ENCODE peak calls at places on chromosomes 4 and X, in seven cellular contexts. H, W, V, O, Q, B and X are unnamed samples.

GRCh38 chr4:1980561-1981041 is 28.2 kb downstream of the NELFA start:
- DNase-seq in O (no peak), W (no peak), Q (peak; percentile 59), V (no peak), B (no peak), H (no peak), X (no peak)

GRCh38 chr4:101649790-101650450 is 140.6 kb upstream of the BANK1 start:
- DNase-seq in Q (no peak), V (peak; percentile 31), W (no peak), B (peak; percentile 27), H (no peak), O (no peak), X (no peak)

GRCh38 chr4:84809946-84810345 is 156.5 kb downstream of the WDFY3 start:
- DNase-seq in Q (no peak), V (no peak), B (no peak), O (no peak), H (no peak), W (no peak), X (no peak)

GRCh38 chr4:123600426-123600825 is 203.8 kb downstream of the SPRY1 start:
- DNase-seq in O (no peak), Q (no peak), H (no peak), B (no peak), V (no peak), W (no peak), X (no peak)

GRCh38 chr4:159451006-159451405 is 348.1 kb downstream of the RAPGEF2 start:
- DNase-seq in W (no peak), H (no peak), Q (no peak), V (no peak), B (no peak), O (no peak), X (no peak)

GRCh38 chr4:149700272-149700671 is 115.4 kb downstream of the IQCM start:
- DNase-seq in O (no peak), Q (no peak), V (no peak), H (no peak), B (no peak), W (no peak), X (no peak)

GRCh38 chrX:83469551-83469950 is 38.5 kb upstream of the POU3F4 start:
- DNase-seq in O (peak; percentile 8), H (peak; percentile 9), V (peak; percentile 0), B (no peak), Q (no peak), W (no peak), X (no peak)

GRCh38 chr4:86498560-86499166 is 95.5 kb upstream of the PTPN13 start:
- DNase-seq in Q (no peak), B (no peak), V (peak; percentile 83), O (peak; percentile 70), H (no peak), W (no peak), X (no peak)

GRCh38 chrX:7146026-7146702 is 1.3 kb upstream of the STS start:
- DNase-seq in Q (no peak), H (no peak), W (no peak), O (no peak), B (no peak), V (no peak), X (no peak)

GRCh38 chrX:10175317-10175871 is 18.6 kb downstream of the CLCN4 start:
- DNase-seq in B (no peak), V (peak; percentile 90), W (no peak), O (peak; percentile 82), H (no peak), Q (no peak), X (no peak)

GRCh38 chr4:81038636-81039350 is 8.3 kb downstream of the BMP3 start:
- DNase-seq in B (no peak), W (no peak), O (no peak), Q (no peak), H (no peak), V (peak; percentile 11), X (no peak)

GRCh38 chr4:19748470-19748869 is 503.2 kb upstream of the SLIT2 start:
- DNase-seq in O (no peak), B (no peak), W (no peak), V (peak; percentile 91), Q (no peak), H (peak; percentile 14), X (no peak)

GRCh38 chrX:136768469-136769084 is 12.2 kb downstream of the ARHGEF6 start:
- DNase-seq in B (no peak), W (no peak), Q (no peak), H (peak; percentile 37), V (peak; percentile 90), O (peak; percentile 95), X (no peak)

GRCh38 chr4:143025111-143025704 is 159.5 kb upstream of the USP38 start:
- DNase-seq in V (peak; percentile 37), B (peak; percentile 10), H (no peak), W (no peak), Q (no peak), O (peak; percentile 65), X (no peak)

DNA sequence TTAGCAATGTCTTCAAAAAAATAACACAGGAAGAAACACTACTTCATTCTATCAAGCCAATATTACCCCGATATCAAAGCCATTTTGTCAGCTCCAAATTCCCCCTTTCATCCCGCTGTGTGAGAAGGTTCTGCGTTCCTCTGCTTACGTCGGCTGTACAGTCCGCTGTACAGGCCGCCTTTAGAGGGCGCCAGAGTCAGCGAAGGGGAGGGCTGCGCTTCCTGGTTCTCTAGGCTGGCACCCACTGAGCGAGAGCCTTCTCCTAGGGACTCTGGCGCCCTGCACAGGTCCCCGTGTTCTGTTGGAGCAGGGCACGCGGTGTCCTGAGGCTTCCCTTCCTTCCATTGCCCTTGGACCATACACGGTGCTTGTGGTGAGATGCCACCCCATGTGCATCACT is 25.3 kb upstream of the CT45A1 start:
- DNase-seq in W (no peak), H (no peak), V (no peak), B (no peak), Q (no peak), O (no peak), X (no peak)
- TF ChIP-seq CTCF in W (peak; percentile 11), H (no peak), V (no peak), B (peak; percentile 2), Q (no peak), O (peak; percentile 6), X (no peak)

GRCh38 chr4:10260777-10261176 is 144.2 kb upstream of the WDR1 start:
- DNase-seq in V (no peak), B (no peak), O (no peak), H (no peak), Q (no peak), W (no peak), X (no peak)
- TF ChIP-seq CTCF in V (no peak), B (no peak), O (no peak), H (no peak), Q (no peak), W (no peak), X (no peak)

GRCh38 chr4:12724520-12724919 is 759.6 kb downstream of the RAB28 start:
- DNase-seq in B (no peak), W (no peak), H (no peak), Q (no peak), O (no peak), V (peak; percentile 26), X (no peak)

GRCh38 chr4:12729384-12729783 is 754.8 kb downstream of the RAB28 start:
- DNase-seq in W (no peak), V (peak; percentile 43), Q (no peak), H (no peak), B (no peak), O (peak; percentile 24), X (no peak)

DNA sequence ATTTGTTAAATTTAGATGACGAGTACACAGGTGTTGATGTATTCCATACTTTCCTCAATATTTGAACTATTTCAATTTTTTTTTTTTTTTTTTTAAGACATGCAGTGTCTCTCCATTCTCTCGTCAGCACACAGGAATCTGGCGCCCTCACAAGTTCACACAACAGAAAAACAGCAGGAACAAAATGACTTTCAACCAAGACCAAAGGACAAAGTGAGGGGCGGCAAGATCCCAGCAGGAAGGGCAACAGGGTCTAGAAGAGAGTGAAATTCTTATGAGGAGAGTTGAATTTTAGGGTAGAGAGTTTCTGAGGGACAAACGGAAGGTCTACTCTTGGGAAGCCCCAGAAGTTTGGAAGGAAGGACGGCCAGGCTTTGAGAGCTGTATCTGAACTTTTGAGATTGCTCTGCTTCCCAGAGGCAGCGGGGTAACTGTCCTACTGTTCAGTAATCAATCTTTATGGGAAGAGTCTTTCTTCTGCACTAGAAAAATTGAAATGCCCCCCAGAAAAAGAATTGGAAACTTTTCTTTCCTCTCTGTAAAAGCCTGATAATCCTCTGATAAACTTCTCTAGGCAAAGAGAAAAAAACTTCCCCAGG is 760.2 kb downstream of the RAB28 start:
- DNase-seq in H (no peak), O (no peak), W (no peak), Q (no peak), B (no peak), V (peak; percentile 12), X (no peak)
- TF ChIP-seq CTCF in H (no peak), O (no peak), W (peak; percentile 11), Q (no peak), B (peak; percentile 17), V (no peak), X (no peak)

DNA sequence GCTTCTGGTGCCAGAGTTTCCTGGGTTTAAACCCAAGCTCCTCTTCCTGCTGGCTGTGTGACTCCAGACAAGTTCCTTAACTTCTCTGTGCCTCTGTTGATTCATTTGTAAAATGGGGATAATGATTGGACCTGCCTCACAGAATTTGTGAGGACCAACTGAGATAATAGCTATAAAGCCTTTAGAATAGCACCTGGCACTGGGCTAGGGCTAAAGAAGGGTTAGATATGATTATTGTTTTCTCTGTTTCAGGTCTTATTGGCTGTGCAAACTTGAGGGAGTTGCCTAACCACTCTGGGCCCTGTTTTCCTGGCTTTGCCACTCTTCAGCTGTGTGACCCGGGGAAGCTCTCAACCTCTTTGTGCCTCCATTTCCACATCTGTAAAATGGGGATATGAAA is 37.8 kb downstream of the LGI2 start:
- DNase-seq in W (no peak), V (no peak), H (no peak), Q (no peak), B (no peak), O (no peak), X (no peak)
- TF ChIP-seq CTCF in W (no peak), V (no peak), H (no peak), Q (no peak), B (no peak), O (no peak), X (no peak)

GRCh38 chr4:55826986-55827385 is 7.4 kb downstream of the EXOC1L start:
- DNase-seq in Q (no peak), W (no peak), B (no peak), O (no peak), V (no peak), H (no peak), X (no peak)
- TF ChIP-seq CTCF in Q (no peak), W (no peak), B (no peak), O (no peak), V (no peak), H (no peak), X (no peak)

DNA sequence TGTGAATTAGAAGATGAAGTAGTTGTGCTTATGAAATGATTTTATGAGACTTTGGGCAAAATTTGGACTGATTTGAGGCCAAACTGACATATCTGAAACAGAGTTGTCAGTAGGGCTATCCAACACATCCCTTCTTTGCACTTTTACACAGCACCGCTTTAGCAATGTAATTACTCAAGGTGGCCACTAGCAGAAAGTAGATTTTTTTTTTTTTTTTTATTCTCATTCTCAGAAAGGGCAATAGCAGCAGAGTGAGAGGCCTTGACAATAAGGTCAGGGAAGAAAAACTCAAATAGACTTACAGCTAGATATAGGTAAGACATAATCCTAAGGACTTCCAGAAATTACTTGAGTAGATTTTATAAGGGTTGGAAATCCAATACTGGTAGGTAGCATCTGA is 414.3 kb downstream of the NAP1L3 start:
- DNase-seq in Q (no peak), W (no peak), H (no peak), O (no peak), V (no peak), B (no peak), X (no peak)
- TF ChIP-seq CTCF in Q (no peak), W (peak; percentile 37), H (no peak), O (no peak), V (no peak), B (no peak), X (peak; percentile 35)